ENCODE peak calls at places on chromosomes 7 and 10, in seven cellular contexts. F, A, M, X, G, R and L are unnamed samples.

GRCh38 chr10:103814626-103815370 is 40.6 kb downstream of the SH3PXD2A start:
- DNase-seq in R (peak; percentile 81), G (no peak), F (no peak), M (no peak), A (no peak), X (no peak), L (no peak)

GRCh38 chr10:52172581-52172980 is 141.5 kb upstream of the DKK1 start:
- DNase-seq in F (peak; percentile 17), G (no peak), M (peak; percentile 48), A (peak; percentile 47), R (peak; percentile 32), X (no peak), L (peak; percentile 43)

GRCh38 chr10:5165738-5166137 is 19.2 kb downstream of the AKR1C8 start:
- DNase-seq in G (no peak), R (peak; percentile 4), X (no peak), M (peak; percentile 14), A (no peak), F (peak; percentile 6), L (peak; percentile 20)

GRCh38 chr7:115009736-115010435 is 88.0 kb downstream of the MDFIC start:
- DNase-seq in A (no peak), G (peak; percentile 30), F (no peak), M (peak; percentile 63), R (peak; percentile 92), X (no peak), L (no peak)

GRCh38 chr7:26046150-26046549 is 105.8 kb upstream of the NFE2L3 start:
- DNase-seq in X (peak; percentile 76), A (no peak), R (no peak), G (no peak), F (no peak), M (no peak), L (no peak)

GRCh38 chr10:18214692-18215563 is 74.7 kb downstream of the CACNB2 start:
- DNase-seq in M (peak; percentile 79), G (no peak), X (peak; percentile 13), R (peak; percentile 84), A (peak; percentile 71), F (peak; percentile 61), L (peak; percentile 65)

GRCh38 chr10:104922810-104923209 is 281.7 kb downstream of the SORCS3 start:
- DNase-seq in F (no peak), A (no peak), M (no peak), X (no peak), G (no peak), R (no peak), L (no peak)

GRCh38 chr7:142883145-142883544 is 2.4 kb downstream of the TRPV6 start:
- DNase-seq in R (no peak), X (no peak), M (no peak), A (no peak), F (no peak), G (no peak), L (no peak)

GRCh38 chr7:98826811-98827231 is 43.0 kb downstream of the TMEM130 start:
- DNase-seq in A (no peak), R (peak; percentile 8), F (no peak), X (no peak), M (no peak), G (peak; percentile 73), L (no peak)

GRCh38 chr7:122438001-122438400 is 133.5 kb upstream of the FEZF1 start:
- DNase-seq in M (no peak), R (no peak), X (no peak), F (peak; percentile 66), G (no peak), A (no peak), L (no peak)

GRCh38 chr7:109111086-109111485 is 541.4 kb downstream of the DNAJB9 start:
- DNase-seq in F (no peak), A (no peak), X (no peak), M (no peak), R (no peak), G (no peak), L (no peak)

GRCh38 chr10:127151541-127151940 is 44.9 kb downstream of the INSYN2A start:
- DNase-seq in F (no peak), A (no peak), R (no peak), G (no peak), X (peak; percentile 83), M (no peak), L (no peak)

GRCh38 chr7:158804335-158804734 is 25.0 kb downstream of the ESYT2 start:
- DNase-seq in F (no peak), R (no peak), X (no peak), M (no peak), A (no peak), G (no peak), L (no peak)

GRCh38 chr7:106064329-106064728 is 47.8 kb downstream of the SYPL1 start:
- DNase-seq in A (no peak), F (no peak), M (no peak), G (no peak), R (no peak), X (no peak), L (no peak)

GRCh38 chr7:71735961-71736556 is 604.1 kb downstream of the GALNT17 start:
- DNase-seq in X (peak; percentile 3), M (peak; percentile 70), F (peak; percentile 85), R (peak; percentile 63), G (peak; percentile 50), A (peak; percentile 86), L (peak; percentile 61)

GRCh38 chr10:129545257-129545656 is 78.2 kb downstream of the MGMT start:
- DNase-seq in R (peak; percentile 35), A (no peak), M (peak; percentile 59), F (no peak), X (no peak), G (no peak), L (no peak)

GRCh38 chr7:141676618-141677017 is 25.3 kb downstream of the DENND11 start:
- DNase-seq in A (no peak), F (no peak), R (no peak), G (no peak), X (no peak), M (peak; percentile 70), L (no peak)

GRCh38 chr10:130471486-130471885 is 335.3 kb downstream of the GLRX3 start:
- DNase-seq in F (no peak), A (no peak), R (no peak), X (no peak), M (no peak), G (no peak), L (no peak)

GRCh38 chr7:29989257-29989995 is at the start of gene SCRN1:
- DNase-seq in X (no peak), R (peak; percentile 37), A (peak; percentile 69), M (peak; percentile 36), F (peak; percentile 80), G (peak; percentile 49), L (peak; percentile 77)

GRCh38 chr10:178208-178607 is 43.0 kb downstream of the ZMYND11 start:
- DNase-seq in G (no peak), X (no peak), A (peak; percentile 5), M (peak; percentile 74), F (no peak), R (peak; percentile 76), L (no peak)
- TF ChIP-seq CTCF in G (peak; percentile 45), X (peak; percentile 41), A (peak; percentile 37), M (peak; percentile 34), F (peak; percentile 35), R (no peak), L (peak; percentile 41)

DNA sequence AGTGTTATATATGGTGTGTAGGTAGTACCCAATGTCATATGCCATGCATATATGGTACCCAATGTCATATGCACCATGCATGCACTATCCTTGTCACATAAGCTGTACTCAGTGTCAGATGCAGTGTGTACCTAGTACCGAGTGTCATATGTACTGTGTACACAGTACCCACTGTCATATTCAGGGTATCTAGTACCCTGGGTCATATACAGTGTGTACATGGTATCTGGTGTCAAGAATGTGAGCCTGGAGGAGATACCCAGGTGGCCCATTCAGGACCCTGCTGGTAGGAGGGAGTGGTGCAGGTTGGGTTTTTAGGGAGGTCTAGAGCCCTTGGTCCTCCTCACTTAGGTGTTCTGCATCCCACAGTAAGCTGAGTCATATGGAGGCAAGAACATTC is 1.8 kb downstream of the ZMYND11 start:
- DNase-seq in R (peak; percentile 8), F (peak; percentile 53), G (no peak), A (peak; percentile 22), M (peak; percentile 23), X (no peak), L (peak; percentile 74)
- TF ChIP-seq CTCF in R (peak; percentile 27), F (peak; percentile 53), G (peak; percentile 26), A (peak; percentile 44), M (peak; percentile 49), X (peak; percentile 60), L (peak; percentile 50)

DNA sequence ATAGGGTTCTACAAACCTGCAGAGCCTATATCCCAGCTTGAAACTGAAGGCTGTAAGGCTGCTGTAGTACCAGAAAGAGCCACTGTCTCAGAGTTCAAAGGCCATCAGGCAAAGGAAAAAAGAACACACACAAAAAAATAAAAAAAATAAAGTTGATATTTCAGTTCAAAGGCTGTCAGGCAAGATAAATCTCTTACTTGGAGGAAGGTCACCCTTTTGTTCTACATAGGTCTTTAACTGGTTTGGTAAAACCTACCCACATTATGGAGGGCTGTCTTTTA is 12.0 kb upstream of the TMEM26 start:
- DNase-seq in F (no peak), G (no peak), R (no peak), X (no peak), A (no peak), M (no peak), L (no peak)
- TF ChIP-seq CTCF in F (no peak), G (no peak), R (no peak), X (peak; percentile 11), A (no peak), M (peak; percentile 4), L (no peak)

GRCh38 chr10:119749455-119749854 is 23.6 kb downstream of the INPP5F start:
- DNase-seq in F (no peak), G (no peak), X (no peak), A (no peak), M (no peak), R (no peak), L (no peak)

GRCh38 chr10:119750391-119751230 is 24.8 kb downstream of the INPP5F start:
- DNase-seq in X (no peak), A (peak; percentile 77), G (peak; percentile 47), R (peak; percentile 86), F (peak; percentile 84), M (peak; percentile 90), L (peak; percentile 82)

GRCh38 chr10:119754085-119754484 is 28.2 kb downstream of the INPP5F start:
- DNase-seq in X (no peak), M (no peak), F (no peak), A (peak; percentile 67), G (no peak), R (no peak), L (no peak)

GRCh38 chr10:119747940-119748339 is 22.1 kb downstream of the INPP5F start:
- DNase-seq in R (no peak), M (no peak), G (no peak), F (no peak), A (no peak), X (no peak), L (no peak)

DNA sequence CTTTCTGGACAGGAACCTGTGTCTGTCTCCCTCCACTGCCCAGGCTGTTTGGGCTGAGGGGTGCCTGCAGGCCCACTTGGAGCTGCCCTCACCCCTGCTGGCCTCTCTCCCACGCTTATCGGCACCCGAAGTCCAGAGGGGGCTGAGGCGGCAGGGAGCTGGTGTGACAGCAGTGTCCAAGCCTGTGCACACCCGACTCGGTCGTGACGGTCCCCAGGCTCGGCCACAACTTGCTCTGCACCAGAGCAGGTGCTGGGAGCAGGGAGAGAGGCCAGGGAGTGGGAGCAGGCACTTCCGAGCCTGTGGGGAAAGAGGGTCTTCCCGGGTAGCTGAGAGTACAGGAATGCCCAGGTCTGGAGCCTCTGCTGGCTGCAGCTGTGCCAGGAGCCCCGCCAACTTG is 23.0 kb downstream of the INPP5F start:
- DNase-seq in M (no peak), X (no peak), G (no peak), R (no peak), A (no peak), F (no peak), L (no peak)
- TF ChIP-seq CTCF in M (no peak), X (no peak), G (no peak), R (no peak), A (no peak), F (no peak), L (no peak)

GRCh38 chr10:27258838-27259532 is 18.4 kb upstream of the ACBD5 start:
- DNase-seq in F (peak; percentile 70), A (peak; percentile 58), X (no peak), R (no peak), G (no peak), M (no peak), L (no peak)
- TF ChIP-seq CTCF in F (no peak), A (no peak), X (no peak), R (no peak), G (no peak), M (no peak), L (no peak)